ENCODE peak calls at places on chromosome 19, in ten cellular contexts. G is body of pancreas; M is upper lobe of right lung; E is amniotic stem cell; N is stimulated activated CD4-positive, alpha-beta T cell treated with anti-CD3 and anti-CD28 coated beads, Interleukin-2, amount 100 ng/mL, for 48 hours; V is omental fat pad; T is T-cell; O is neural crest cell; Z is dermis microvascular lymphatic vessel endothelial cell; R is nephron progenitor cell. X is an unnamed sample.

GRCh38 chr19:45947926-45948325 is 25.7 kb downstream of the NOVA2 start:
- DNase-seq in N (no peak), G (no peak), O (no peak), Z (no peak), R (no peak), M (no peak), E (no peak), T (no peak), V (no peak), X (no peak)

GRCh38 chr19:57803594-57804325 is 11.0 kb downstream of the ZNF552 start:
- DNase-seq in G (no peak), V (no peak), R (peak), Z (no peak), T (no peak), M (peak), N (no peak), E (peak), O (peak), X (no peak)

GRCh38 chr19:13302521-13303270 is 152.5 kb downstream of the IER2 start:
- DNase-seq in T (no peak), Z (no peak), R (no peak), G (no peak), O (no peak), N (no peak), V (no peak), M (no peak), E (no peak), X (no peak)

GRCh38 chr19:42334697-42335373 is 9.4 kb downstream of the MEGF8 start:
- DNase-seq in G (no peak), V (no peak), R (no peak), Z (no peak), M (no peak), E (no peak), O (no peak), N (no peak), T (no peak), X (no peak)

GRCh38 chr19:46580247-46580646 is 20.9 kb upstream of the CALM3 start:
- DNase-seq in G (no peak), O (no peak), V (no peak), Z (no peak), E (no peak), N (no peak), T (no peak), R (no peak), M (no peak), X (no peak)

GRCh38 chr19:34049944-34050343 is 122.4 kb upstream of the LSM14A start:
- DNase-seq in Z (no peak), E (no peak), N (no peak), G (no peak), R (no peak), O (no peak), M (no peak), V (no peak), T (no peak), X (no peak)

GRCh38 chr19:16779539-16780163 is 49.5 kb upstream of the SIN3B start:
- DNase-seq in R (no peak), O (no peak), E (no peak), G (no peak), V (no peak), M (no peak), T (no peak), N (no peak), Z (no peak), X (no peak)

GRCh38 chr19:52735734-52736133 is 890 bp upstream of the ZNF611 start:
- DNase-seq in E (no peak), O (peak), V (peak), T (no peak), Z (no peak), R (peak), M (peak), G (peak), N (no peak), X (no peak)

GRCh38 chr19:50266896-50267295 is 62.3 kb downstream of the KCNC3 start:
- DNase-seq in M (no peak), V (no peak), R (peak), G (no peak), O (no peak), Z (no peak), T (peak), E (no peak), N (peak), X (no peak)

GRCh38 chr19:34269968-34270621 is 15.7 kb downstream of the GARRE1 start:
- DNase-seq in M (peak), N (peak), O (no peak), V (no peak), T (peak), G (peak), E (no peak), Z (peak), R (peak), X (peak)

GRCh38 chr19:50003810-50004419 is 21.3 kb downstream of the VRK3 start:
- DNase-seq in G (peak), T (no peak), E (peak), M (no peak), O (no peak), N (no peak), V (no peak), R (no peak), Z (no peak), X (no peak)

GRCh38 chr19:54464624-54465266 is 1.2 kb upstream of the LENG9 start:
- DNase-seq in V (peak), M (peak), R (peak), O (peak), Z (no peak), N (peak), T (peak), G (peak), E (peak), X (peak)

GRCh38 chr19:47107201-47107952 is 6.2 kb downstream of the ZC3H4 start:
- DNase-seq in Z (peak), R (no peak), N (no peak), E (no peak), G (peak), V (no peak), M (no peak), O (no peak), T (no peak), X (no peak)

GRCh38 chr19:44553478-44554171 is 24.1 kb upstream of the CEACAM20 start:
- DNase-seq in O (no peak), R (no peak), N (no peak), T (no peak), Z (no peak), E (no peak), G (no peak), M (no peak), V (no peak), X (no peak)

GRCh38 chr19:29364999-29365398 is 152.0 kb upstream of the UQCRFS1 start:
- DNase-seq in Z (no peak), V (no peak), R (no peak), G (no peak), E (no peak), O (no peak), N (no peak), T (no peak), M (no peak), X (no peak)

GRCh38 chr19:41223431-41224234 is 4.6 kb downstream of the AXL start:
- DNase-seq in R (peak), G (no peak), N (no peak), Z (no peak), E (peak), O (no peak), M (no peak), V (peak), T (no peak), X (no peak)

GRCh38 chr19:38304866-38305429 is 897 bp downstream of the C19orf33 start:
- DNase-seq in Z (peak), M (peak), V (no peak), O (no peak), E (no peak), R (peak), G (peak), T (no peak), N (no peak), X (no peak)

GRCh38 chr19:982567-983170 is 1.5 kb upstream of the WDR18 start:
- DNase-seq in O (peak), V (no peak), M (peak), G (peak), R (peak), N (peak), E (no peak), T (peak), Z (no peak), X (peak)

GRCh38 chr19:42249149-42249750 is 5.7 kb downstream of the ERF start:
- DNase-seq in G (no peak), Z (no peak), T (no peak), R (no peak), E (no peak), M (no peak), V (no peak), O (no peak), N (no peak), X (no peak)

GRCh38 chr19:29404951-29405727 is 120.7 kb upstream of the VSTM2B start:
- DNase-seq in R (peak), T (no peak), N (no peak), V (no peak), O (peak), G (no peak), E (no peak), Z (no peak), M (no peak), X (no peak)

GRCh38 chr19:45676851-45677263 is 8.8 kb downstream of the GIPR start:
- DNase-seq in N (no peak), R (no peak), T (peak), Z (no peak), O (no peak), M (peak), E (no peak), V (no peak), G (peak), X (no peak)

GRCh38 chr19:2603320-2603719 is 99.2 kb downstream of the GNG7 start:
- DNase-seq in N (no peak), E (peak), V (no peak), T (no peak), R (no peak), Z (no peak), O (no peak), M (no peak), G (no peak), X (no peak)

GRCh38 chr19:49084206-49085019 is 838 bp upstream of the SNRNP70 start:
- DNase-seq in G (no peak), E (no peak), N (no peak), M (no peak), Z (no peak), V (no peak), R (no peak), T (no peak), O (no peak), X (no peak)

GRCh38 chr19:13012690-13013608 is 17.7 kb downstream of the NFIX start:
- DNase-seq in E (no peak), V (no peak), T (no peak), M (no peak), Z (no peak), N (no peak), O (no peak), G (no peak), R (no peak), X (peak)